ENCODE peak calls at places on chromosomes 2 and 18, in ten cellular contexts. One of them, this sample, is unnamed.

GRCh38 chr2:164479460-164479859 is 141.8 kb downstream of the GRB14 start:
- DNase-seq in type B pancreatic cell: no peak
- DNase-seq in psoas muscle: no peak
- DNase-seq in GM13976: no peak
- DNase-seq in fibroblast of pulmonary artery: peak
- DNase-seq in endothelial cell: peak
- DNase-seq in activated naive CD4-positive, alpha-beta T cell treated with Interleukin-2 at 50 U/mL for 16 hours: no peak
- DNase-seq in endothelial cell of umbilical vein: peak
- DNase-seq in stimulated activated naive CD4-positive, alpha-beta T cell: no peak
- DNase-seq in dermis blood vessel endothelial cell: peak
- DNase-seq in this sample: no peak

GRCh38 chr2:20766798-20767644 is 55.9 kb downstream of the LDAH start:
- DNase-seq in type B pancreatic cell: peak
- DNase-seq in psoas muscle: no peak
- DNase-seq in GM13976: no peak
- DNase-seq in fibroblast of pulmonary artery: no peak
- DNase-seq in endothelial cell: no peak
- DNase-seq in activated naive CD4-positive, alpha-beta T cell treated with Interleukin-2 at 50 U/mL for 16 hours: no peak
- DNase-seq in endothelial cell of umbilical vein: no peak
- DNase-seq in stimulated activated naive CD4-positive, alpha-beta T cell: no peak
- DNase-seq in dermis blood vessel endothelial cell: no peak
- DNase-seq in this sample: no peak

GRCh38 chr2:10977003-10977402 is 65.3 kb downstream of the KCNF1 start:
- DNase-seq in type B pancreatic cell: no peak
- DNase-seq in psoas muscle: no peak
- DNase-seq in GM13976: no peak
- DNase-seq in fibroblast of pulmonary artery: no peak
- DNase-seq in endothelial cell: no peak
- DNase-seq in activated naive CD4-positive, alpha-beta T cell treated with Interleukin-2 at 50 U/mL for 16 hours: no peak
- DNase-seq in endothelial cell of umbilical vein: no peak
- DNase-seq in stimulated activated naive CD4-positive, alpha-beta T cell: no peak
- DNase-seq in dermis blood vessel endothelial cell: no peak
- DNase-seq in this sample: no peak

GRCh38 chr2:218898109-218898878 is 17.6 kb downstream of the WNT10A start:
- DNase-seq in type B pancreatic cell: peak
- DNase-seq in psoas muscle: peak
- DNase-seq in GM13976: peak
- DNase-seq in fibroblast of pulmonary artery: peak
- DNase-seq in endothelial cell: peak
- DNase-seq in activated naive CD4-positive, alpha-beta T cell treated with Interleukin-2 at 50 U/mL for 16 hours: peak
- DNase-seq in endothelial cell of umbilical vein: peak
- DNase-seq in stimulated activated naive CD4-positive, alpha-beta T cell: peak
- DNase-seq in dermis blood vessel endothelial cell: peak
- DNase-seq in this sample: peak

GRCh38 chr2:207165121-207166038 is at the start of gene KLF7:
- DNase-seq in type B pancreatic cell: no peak
- DNase-seq in psoas muscle: peak
- DNase-seq in GM13976: peak
- DNase-seq in fibroblast of pulmonary artery: peak
- DNase-seq in endothelial cell: no peak
- DNase-seq in activated naive CD4-positive, alpha-beta T cell treated with Interleukin-2 at 50 U/mL for 16 hours: peak
- DNase-seq in endothelial cell of umbilical vein: peak
- DNase-seq in stimulated activated naive CD4-positive, alpha-beta T cell: peak
- DNase-seq in dermis blood vessel endothelial cell: peak
- DNase-seq in this sample: no peak

GRCh38 chr2:236546561-236546961 is 23.1 kb upstream of the ACKR3 start:
- DNase-seq in type B pancreatic cell: no peak
- DNase-seq in psoas muscle: no peak
- DNase-seq in GM13976: no peak
- DNase-seq in fibroblast of pulmonary artery: no peak
- DNase-seq in endothelial cell: no peak
- DNase-seq in activated naive CD4-positive, alpha-beta T cell treated with Interleukin-2 at 50 U/mL for 16 hours: peak
- DNase-seq in endothelial cell of umbilical vein: no peak
- DNase-seq in stimulated activated naive CD4-positive, alpha-beta T cell: peak
- DNase-seq in dermis blood vessel endothelial cell: no peak
- DNase-seq in this sample: peak

GRCh38 chr18:36401462-36401861 is 103.9 kb downstream of the FHOD3 start:
- DNase-seq in type B pancreatic cell: no peak
- DNase-seq in psoas muscle: no peak
- DNase-seq in GM13976: no peak
- DNase-seq in fibroblast of pulmonary artery: no peak
- DNase-seq in endothelial cell: no peak
- DNase-seq in activated naive CD4-positive, alpha-beta T cell treated with Interleukin-2 at 50 U/mL for 16 hours: no peak
- DNase-seq in endothelial cell of umbilical vein: no peak
- DNase-seq in stimulated activated naive CD4-positive, alpha-beta T cell: no peak
- DNase-seq in dermis blood vessel endothelial cell: no peak
- DNase-seq in this sample: no peak

GRCh38 chr2:8541636-8542035 is 140.2 kb upstream of the ID2 start:
- DNase-seq in type B pancreatic cell: no peak
- DNase-seq in psoas muscle: no peak
- DNase-seq in GM13976: no peak
- DNase-seq in fibroblast of pulmonary artery: no peak
- DNase-seq in endothelial cell: no peak
- DNase-seq in activated naive CD4-positive, alpha-beta T cell treated with Interleukin-2 at 50 U/mL for 16 hours: no peak
- DNase-seq in endothelial cell of umbilical vein: no peak
- DNase-seq in stimulated activated naive CD4-positive, alpha-beta T cell: no peak
- DNase-seq in dermis blood vessel endothelial cell: no peak
- DNase-seq in this sample: no peak

GRCh38 chr18:10518595-10519273 is 7.1 kb upstream of the NAPG start:
- DNase-seq in type B pancreatic cell: no peak
- DNase-seq in psoas muscle: peak
- DNase-seq in GM13976: no peak
- DNase-seq in fibroblast of pulmonary artery: peak
- DNase-seq in endothelial cell: no peak
- DNase-seq in activated naive CD4-positive, alpha-beta T cell treated with Interleukin-2 at 50 U/mL for 16 hours: no peak
- DNase-seq in endothelial cell of umbilical vein: peak
- DNase-seq in stimulated activated naive CD4-positive, alpha-beta T cell: no peak
- DNase-seq in dermis blood vessel endothelial cell: peak
- DNase-seq in this sample: no peak

GRCh38 chr2:201915446-201915845 is 109.1 kb downstream of the CDK15 start:
- DNase-seq in type B pancreatic cell: no peak
- DNase-seq in psoas muscle: no peak
- DNase-seq in GM13976: no peak
- DNase-seq in fibroblast of pulmonary artery: no peak
- DNase-seq in endothelial cell: no peak
- DNase-seq in activated naive CD4-positive, alpha-beta T cell treated with Interleukin-2 at 50 U/mL for 16 hours: no peak
- DNase-seq in endothelial cell of umbilical vein: no peak
- DNase-seq in stimulated activated naive CD4-positive, alpha-beta T cell: no peak
- DNase-seq in dermis blood vessel endothelial cell: no peak
- DNase-seq in this sample: no peak

GRCh38 chr2:240964221-240964853 is 34.1 kb upstream of the SNED1 start:
- DNase-seq in type B pancreatic cell: peak
- DNase-seq in psoas muscle: no peak
- DNase-seq in GM13976: no peak
- DNase-seq in fibroblast of pulmonary artery: no peak
- DNase-seq in endothelial cell: no peak
- DNase-seq in activated naive CD4-positive, alpha-beta T cell treated with Interleukin-2 at 50 U/mL for 16 hours: no peak
- DNase-seq in endothelial cell of umbilical vein: no peak
- DNase-seq in stimulated activated naive CD4-positive, alpha-beta T cell: no peak
- DNase-seq in dermis blood vessel endothelial cell: no peak
- DNase-seq in this sample: no peak

GRCh38 chr2:114685102-114685501 is 242.7 kb downstream of the DPP10 start:
- DNase-seq in type B pancreatic cell: no peak
- DNase-seq in psoas muscle: no peak
- DNase-seq in GM13976: no peak
- DNase-seq in fibroblast of pulmonary artery: no peak
- DNase-seq in endothelial cell: no peak
- DNase-seq in activated naive CD4-positive, alpha-beta T cell treated with Interleukin-2 at 50 U/mL for 16 hours: no peak
- DNase-seq in endothelial cell of umbilical vein: no peak
- DNase-seq in stimulated activated naive CD4-positive, alpha-beta T cell: no peak
- DNase-seq in dermis blood vessel endothelial cell: no peak
- DNase-seq in this sample: no peak

GRCh38 chr18:75070235-75070624 is 138.7 kb downstream of the PTGR3 start:
- DNase-seq in type B pancreatic cell: no peak
- DNase-seq in psoas muscle: no peak
- DNase-seq in GM13976: no peak
- DNase-seq in fibroblast of pulmonary artery: no peak
- DNase-seq in endothelial cell: no peak
- DNase-seq in activated naive CD4-positive, alpha-beta T cell treated with Interleukin-2 at 50 U/mL for 16 hours: no peak
- DNase-seq in endothelial cell of umbilical vein: no peak
- DNase-seq in stimulated activated naive CD4-positive, alpha-beta T cell: no peak
- DNase-seq in dermis blood vessel endothelial cell: peak
- DNase-seq in this sample: no peak

GRCh38 chr18:25686960-25687520 is 335.1 kb upstream of the ZNF521 start:
- DNase-seq in type B pancreatic cell: no peak
- DNase-seq in psoas muscle: no peak
- DNase-seq in GM13976: no peak
- DNase-seq in fibroblast of pulmonary artery: no peak
- DNase-seq in endothelial cell: no peak
- DNase-seq in activated naive CD4-positive, alpha-beta T cell treated with Interleukin-2 at 50 U/mL for 16 hours: no peak
- DNase-seq in endothelial cell of umbilical vein: peak
- DNase-seq in stimulated activated naive CD4-positive, alpha-beta T cell: no peak
- DNase-seq in dermis blood vessel endothelial cell: no peak
- DNase-seq in this sample: no peak

GRCh38 chr2:105793230-105793975 is 48.7 kb downstream of the NCK2 start:
- DNase-seq in type B pancreatic cell: peak
- DNase-seq in psoas muscle: no peak
- DNase-seq in GM13976: no peak
- DNase-seq in fibroblast of pulmonary artery: no peak
- DNase-seq in endothelial cell: no peak
- DNase-seq in activated naive CD4-positive, alpha-beta T cell treated with Interleukin-2 at 50 U/mL for 16 hours: no peak
- DNase-seq in endothelial cell of umbilical vein: no peak
- DNase-seq in stimulated activated naive CD4-positive, alpha-beta T cell: no peak
- DNase-seq in dermis blood vessel endothelial cell: no peak
- DNase-seq in this sample: no peak

GRCh38 chr2:40760071-40760666 is 308.3 kb upstream of the SLC8A1 start:
- DNase-seq in type B pancreatic cell: no peak
- DNase-seq in psoas muscle: no peak
- DNase-seq in GM13976: no peak
- DNase-seq in fibroblast of pulmonary artery: peak
- DNase-seq in endothelial cell: peak
- DNase-seq in activated naive CD4-positive, alpha-beta T cell treated with Interleukin-2 at 50 U/mL for 16 hours: no peak
- DNase-seq in endothelial cell of umbilical vein: peak
- DNase-seq in stimulated activated naive CD4-positive, alpha-beta T cell: no peak
- DNase-seq in dermis blood vessel endothelial cell: peak
- DNase-seq in this sample: no peak

GRCh38 chr2:197286805-197287595 is 23.6 kb downstream of the ANKRD44 start:
- DNase-seq in type B pancreatic cell: no peak
- DNase-seq in psoas muscle: no peak
- DNase-seq in GM13976: peak
- DNase-seq in fibroblast of pulmonary artery: peak
- DNase-seq in endothelial cell: no peak
- DNase-seq in activated naive CD4-positive, alpha-beta T cell treated with Interleukin-2 at 50 U/mL for 16 hours: peak
- DNase-seq in endothelial cell of umbilical vein: no peak
- DNase-seq in stimulated activated naive CD4-positive, alpha-beta T cell: peak
- DNase-seq in dermis blood vessel endothelial cell: peak
- DNase-seq in this sample: no peak

GRCh38 chr2:242059566-242059965 is 190.0 kb downstream of the RTP5 start:
- DNase-seq in type B pancreatic cell: no peak
- DNase-seq in psoas muscle: no peak
- DNase-seq in GM13976: no peak
- DNase-seq in fibroblast of pulmonary artery: no peak
- DNase-seq in endothelial cell: no peak
- DNase-seq in activated naive CD4-positive, alpha-beta T cell treated with Interleukin-2 at 50 U/mL for 16 hours: no peak
- DNase-seq in endothelial cell of umbilical vein: no peak
- DNase-seq in stimulated activated naive CD4-positive, alpha-beta T cell: no peak
- DNase-seq in dermis blood vessel endothelial cell: no peak
- DNase-seq in this sample: peak

GRCh38 chr2:85545780-85546240 is 6.8 kb downstream of the MAT2A start:
- DNase-seq in type B pancreatic cell: no peak
- DNase-seq in psoas muscle: no peak
- DNase-seq in GM13976: no peak
- DNase-seq in fibroblast of pulmonary artery: no peak
- DNase-seq in endothelial cell: no peak
- DNase-seq in activated naive CD4-positive, alpha-beta T cell treated with Interleukin-2 at 50 U/mL for 16 hours: no peak
- DNase-seq in endothelial cell of umbilical vein: no peak
- DNase-seq in stimulated activated naive CD4-positive, alpha-beta T cell: no peak
- DNase-seq in dermis blood vessel endothelial cell: no peak
- DNase-seq in this sample: no peak

GRCh38 chr18:12606592-12607315 is 51.2 kb downstream of the SPIRE1 start:
- DNase-seq in type B pancreatic cell: no peak
- DNase-seq in psoas muscle: no peak
- DNase-seq in GM13976: no peak
- DNase-seq in fibroblast of pulmonary artery: peak
- DNase-seq in endothelial cell: no peak
- DNase-seq in activated naive CD4-positive, alpha-beta T cell treated with Interleukin-2 at 50 U/mL for 16 hours: no peak
- DNase-seq in endothelial cell of umbilical vein: peak
- DNase-seq in stimulated activated naive CD4-positive, alpha-beta T cell: no peak
- DNase-seq in dermis blood vessel endothelial cell: peak
- DNase-seq in this sample: no peak